ENCODE peak calls at places on chromosome 15, in four cellular contexts. E is neuronal stem cell, T is heart left ventricle, Y is pancreas. S is an unnamed sample.
A peak's percentile ranks its signal among the peaks of the same experiment; 100 is the strongest.

GRCh38 chr15:88896339-88897033 is 1.1 kb upstream of the HAPLN3 start:
- DNase-seq in E (no peak), T (no peak), Y (no peak), S (no peak)

GRCh38 chr15:41727143-41727542 is 47.1 kb upstream of the MAPKBP1 start:
- DNase-seq in E (no peak), T (no peak), Y (no peak), S (no peak)

GRCh38 chr15:78944202-78944625 is 632 bp downstream of the CTSH start:
- DNase-seq in E (no peak), T (no peak), Y (no peak), S (peak; percentile 20)

GRCh38 chr15:77018796-77019475 is 24.0 kb downstream of the PSTPIP1 start:
- DNase-seq in E (no peak), T (peak; percentile 20), Y (no peak), S (no peak)

GRCh38 chr15:83200162-83200561 is 7.5 kb downstream of the HDGFL3 start:
- DNase-seq in E (no peak), T (no peak), Y (no peak), S (no peak)

GRCh38 chr15:42510258-42511009 is 15.0 kb downstream of the SNAP23 start:
- DNase-seq in E (no peak), T (no peak), Y (no peak), S (no peak)

GRCh38 chr15:72979754-72980153 is 72.5 kb upstream of the NEO1 start:
- DNase-seq in E (no peak), T (no peak), Y (no peak), S (no peak)

GRCh38 chr15:41584636-41585139 is 25.7 kb downstream of the TYRO3 start:
- DNase-seq in E (no peak), T (no peak), Y (no peak), S (no peak)

GRCh38 chr15:97875025-97875512 is 85.4 kb upstream of the ARRDC4 start:
- DNase-seq in E (no peak), T (no peak), Y (no peak), S (no peak)

GRCh38 chr15:36371509-36371908 is 207.9 kb upstream of the CDIN1 start:
- DNase-seq in E (no peak), T (no peak), Y (no peak), S (no peak)
- H3K27ac ChIP-seq in E (no peak overlapping the region), T (no peak overlapping the region), Y (no peak overlapping the region), S (no peak overlapping the region)

GRCh38 chr15:100975043-100975442 is 55.9 kb downstream of the LRRK1 start:
- DNase-seq in E (no peak), T (no peak), Y (no peak), S (no peak)
- H3K27ac ChIP-seq in E (no peak overlapping the region), T (no peak overlapping the region), Y (no peak overlapping the region), S (no peak overlapping the region)

GRCh38 chr15:59294574-59294960 is 78.1 kb downstream of the MYO1E start:
- DNase-seq in E (no peak), T (no peak), Y (no peak), S (no peak)

GRCh38 chr15:59298255-59298856 is 74.3 kb downstream of the MYO1E start:
- DNase-seq in E (no peak), T (no peak), Y (no peak), S (peak; percentile 19)

GRCh38 chr15:59294961-59295741 is 77.5 kb downstream of the MYO1E start:
- DNase-seq in E (no peak), T (no peak), Y (no peak), S (peak; percentile 20)

GRCh38 chr15:59296181-59296617 is 76.5 kb downstream of the MYO1E start:
- DNase-seq in E (no peak), T (no peak), Y (no peak), S (no peak)

GRCh38 chr15:59295742-59296090 is 77.0 kb downstream of the MYO1E start:
- DNase-seq in E (no peak), T (no peak), Y (no peak), S (peak; percentile 31)
- H3K27ac ChIP-seq in E (no peak overlapping the region), T (peak overlapping the region; percentile 53), Y (peak overlapping the region; percentile 25), S (peak overlapping the region; percentile 81)

DNA sequence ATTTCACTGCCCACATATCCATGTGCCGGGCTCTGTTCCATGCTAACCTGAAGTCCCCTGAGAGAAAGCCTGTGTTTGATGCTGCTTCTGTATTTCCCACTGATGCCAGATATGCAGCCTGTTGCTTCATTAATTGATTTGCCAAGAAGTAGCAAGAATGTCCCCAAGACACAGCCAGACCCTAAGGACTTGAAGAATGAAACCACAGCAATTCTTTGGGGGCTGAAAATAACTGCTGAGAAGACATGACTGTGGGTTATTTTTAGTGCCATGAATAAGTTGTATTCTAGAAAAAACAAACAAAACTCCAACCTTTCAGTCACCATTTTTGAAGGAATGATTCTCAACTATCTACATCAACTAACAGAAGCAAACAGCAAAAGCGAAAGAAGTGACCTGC is 226.6 kb downstream of the DTWD1 start:
- DNase-seq in E (no peak), T (no peak), Y (no peak), S (no peak)
- H3K27ac ChIP-seq in E (no peak overlapping the region), T (peak overlapping the region; percentile 54), Y (no peak overlapping the region), S (no peak overlapping the region)

DNA sequence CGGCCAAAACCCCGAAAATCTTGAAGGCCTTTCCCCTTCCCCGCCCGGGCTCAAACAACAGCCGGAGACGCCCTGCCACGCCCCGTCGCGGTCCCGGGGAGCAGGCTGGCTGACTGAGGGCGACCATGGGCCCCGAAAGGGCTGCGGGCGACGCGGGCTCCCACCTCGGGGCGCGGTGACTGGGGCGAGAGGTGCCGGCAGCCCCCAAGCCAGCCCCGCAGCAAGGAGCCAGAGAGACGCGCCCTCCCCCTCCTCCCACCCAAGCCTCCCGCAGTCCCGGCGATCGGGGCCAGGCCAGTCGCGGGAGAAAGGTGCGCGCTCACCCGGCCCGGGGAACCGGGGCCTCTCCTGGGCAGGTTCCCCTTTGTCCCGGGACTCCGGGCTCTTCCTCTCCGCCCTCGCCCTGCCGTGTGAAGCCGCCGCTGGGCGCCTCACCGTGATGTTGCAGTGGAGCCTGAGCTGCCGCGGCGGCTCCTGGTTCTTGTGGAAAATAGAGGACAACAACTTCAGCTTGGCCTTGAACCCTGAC is 30.6 kb upstream of the ZSCAN2 start:
- DNase-seq in E (peak; percentile 36), T (peak; percentile 51), Y (peak; percentile 44), S (peak; percentile 56)
- H3K27ac ChIP-seq in E (no peak overlapping the region), T (peak overlapping the region; percentile 95), Y (peak overlapping the region; percentile 80), S (peak overlapping the region; percentile 99)

GRCh38 chr15:90665288-90666134 is 51.6 kb upstream of the BLM start:
- DNase-seq in E (no peak), T (peak; percentile 76), Y (peak; percentile 51), S (peak; percentile 75)
- H3K27ac ChIP-seq in E (no peak overlapping the region), T (peak overlapping the region; percentile 86), Y (peak overlapping the region; percentile 91), S (peak overlapping the region; percentile 89)